ENCODE peak calls at places on chromosomes 12 and 14, in ten cellular contexts. M is mammary epithelial cell; P is A549; U is CD8-positive, alpha-beta T cell; W is left ventricle myocardium inferior; A is iPS DF 6.9; B is adrenal gland; Y is dorsolateral prefrontal cortex; K is IMR-90; N is heart right ventricle. V is an unnamed sample.

GRCh38 chr14:51547260-51547659 is 104.5 kb upstream of the FRMD6 start:
- DNase-seq in M (peak), P (peak), U (no peak), W (no peak), A (no peak), B (peak), Y (no peak), K (peak), N (no peak), V (no peak)

GRCh38 chr12:115355301-115355700 is 671.3 kb upstream of the TBX3 start:
- DNase-seq in M (peak), P (no peak), U (no peak), W (no peak), A (no peak), B (no peak), Y (no peak), K (peak), N (no peak), V (no peak)

GRCh38 chr14:31387091-31387490 is 33.3 kb downstream of the HEATR5A start:
- DNase-seq in M (no peak), P (no peak), U (no peak), W (no peak), A (no peak), B (no peak), Y (no peak), K (no peak), N (no peak), V (no peak)

GRCh38 chr12:95607642-95608041 is 56.4 kb upstream of the USP44 start:
- DNase-seq in M (no peak), P (no peak), U (no peak), W (no peak), A (no peak), B (no peak), Y (no peak), K (no peak), N (no peak), V (no peak)

GRCh38 chr12:32545413-32545970 is 133.6 kb upstream of the DNM1L start:
- DNase-seq in M (no peak), P (no peak), U (no peak), W (no peak), A (no peak), B (no peak), Y (no peak), K (no peak), N (no peak), V (no peak)

GRCh38 chr12:105705765-105706164 is 375.3 kb downstream of the C12orf75 start:
- DNase-seq in M (peak), P (peak), U (no peak), W (no peak), A (peak), B (peak), Y (peak), K (peak), N (no peak), V (peak)

GRCh38 chr12:90013409-90013808 is 304.8 kb upstream of the ATP2B1 start:
- DNase-seq in M (no peak), P (peak), U (no peak), W (no peak), A (no peak), B (no peak), Y (no peak), K (peak), N (no peak), V (no peak)

GRCh38 chr12:132246997-132247717 is 82.2 kb downstream of the GALNT9 start:
- DNase-seq in M (no peak), P (no peak), U (no peak), W (no peak), A (no peak), B (no peak), Y (no peak), K (no peak), N (no peak), V (no peak)

GRCh38 chr12:81800298-81801148 is 41.4 kb upstream of the PPFIA2 start:
- DNase-seq in M (no peak), P (no peak), U (no peak), W (no peak), A (no peak), B (no peak), Y (no peak), K (no peak), N (no peak), V (no peak)

GRCh38 chr12:89451876-89452275 is 72.7 kb downstream of the GALNT4 start:
- DNase-seq in M (peak), P (no peak), U (no peak), W (peak), A (peak), B (peak), Y (no peak), K (peak), N (peak), V (no peak)

GRCh38 chr12:44780221-44780770 is 95.8 kb downstream of the NELL2 start:
- DNase-seq in M (no peak), P (no peak), U (no peak), W (no peak), A (no peak), B (no peak), Y (no peak), K (no peak), N (no peak), V (no peak)

GRCh38 chr14:68621400-68622365 is 171.2 kb downstream of the ZFP36L1 start:
- DNase-seq in M (no peak), P (no peak), U (no peak), W (peak), A (no peak), B (peak), Y (no peak), K (peak), N (peak), V (no peak)

GRCh38 chr12:106999444-106999843 is 12.5 kb upstream of the MTERF2 start:
- DNase-seq in M (peak), P (no peak), U (no peak), W (no peak), A (no peak), B (peak), Y (no peak), K (no peak), N (no peak), V (no peak)

GRCh38 chr12:63319386-63319785 is 168.4 kb upstream of the AVPR1A start:
- DNase-seq in M (peak), P (peak), U (no peak), W (no peak), A (no peak), B (no peak), Y (no peak), K (no peak), N (no peak), V (no peak)

GRCh38 chr12:15721716-15722115 is 67.5 kb downstream of the EPS8 start:
- DNase-seq in M (no peak), P (no peak), U (no peak), W (no peak), A (no peak), B (no peak), Y (no peak), K (peak), N (no peak), V (no peak)

GRCh38 chr14:55609681-55610080 is 29.7 kb downstream of the KTN1 start:
- DNase-seq in M (no peak), P (no peak), U (no peak), W (no peak), A (no peak), B (no peak), Y (no peak), K (peak), N (no peak), V (no peak)

GRCh38 chr14:90728951-90729350 is 87.3 kb downstream of the TTC7B start:
- DNase-seq in M (no peak), P (no peak), U (no peak), W (no peak), A (no peak), B (peak), Y (no peak), K (no peak), N (no peak), V (no peak)

GRCh38 chr14:54893151-54893760 is 9.4 kb downstream of the GCH1 start:
- DNase-seq in M (peak), P (peak), U (no peak), W (no peak), A (no peak), B (peak), Y (no peak), K (peak), N (no peak), V (no peak)

GRCh38 chr12:86719381-86719780 is 463.2 kb upstream of the MGAT4C start:
- DNase-seq in M (peak), P (no peak), U (no peak), W (no peak), A (no peak), B (no peak), Y (no peak), K (peak), N (no peak), V (no peak)

GRCh38 chr12:20445693-20446092 is 77.4 kb downstream of the PDE3A start:
- DNase-seq in M (no peak), P (no peak), U (no peak), W (no peak), A (no peak), B (no peak), Y (no peak), K (peak), N (no peak), V (no peak)

GRCh38 chr14:24430682-24431568 is 1.2 kb downstream of the KHNYN start:
- DNase-seq in M (peak), P (no peak), U (peak), W (no peak), A (no peak), B (peak), Y (no peak), K (peak), N (peak), V (no peak)

GRCh38 chr14:23061995-23062394 is 4.7 kb upstream of the CDH24 start:
- DNase-seq in M (peak), P (peak), U (no peak), W (no peak), A (no peak), B (peak), Y (no peak), K (peak), N (no peak), V (no peak)

GRCh38 chr14:96538097-96538496 is 35.9 kb downstream of the PAPOLA start:
- DNase-seq in M (no peak), P (no peak), U (no peak), W (no peak), A (no peak), B (no peak), Y (no peak), K (no peak), N (no peak), V (no peak)

GRCh38 chr14:97851438-97851995 is 1054.3 kb downstream of the VRK1 start:
- DNase-seq in M (no peak), P (no peak), U (no peak), W (no peak), A (no peak), B (no peak), Y (no peak), K (no peak), N (no peak), V (peak)

GRCh38 chr12:117236456-117237001 is 46.3 kb upstream of the FBXO21 start:
- DNase-seq in M (peak), P (peak), U (peak), W (peak), A (peak), B (peak), Y (peak), K (peak), N (peak), V (peak)

GRCh38 chr12:67772276-67773169 is 124.0 kb downstream of the DYRK2 start:
- DNase-seq in M (no peak), P (peak), U (no peak), W (no peak), A (peak), B (no peak), Y (no peak), K (peak), N (no peak), V (peak)

GRCh38 chr14:52046376-52046917 is 22.4 kb downstream of the NID2 start:
- DNase-seq in M (no peak), P (no peak), U (no peak), W (no peak), A (no peak), B (no peak), Y (no peak), K (peak), N (no peak), V (no peak)

GRCh38 chr14:65156568-65157366 is 54.5 kb upstream of the MAX start:
- DNase-seq in M (peak), P (no peak), U (no peak), W (no peak), A (no peak), B (peak), Y (no peak), K (peak), N (peak), V (no peak)

GRCh38 chr14:69719501-69719951 is 47.4 kb upstream of the SRSF5 start:
- DNase-seq in M (peak), P (no peak), U (no peak), W (peak), A (no peak), B (peak), Y (no peak), K (peak), N (no peak), V (no peak)

GRCh38 chr12:24596768-24597388 is 352.0 kb downstream of the BCAT1 start:
- DNase-seq in M (peak), P (peak), U (no peak), W (no peak), A (no peak), B (no peak), Y (no peak), K (peak), N (no peak), V (no peak)

GRCh38 chr14:31968107-31968810 is 108.8 kb upstream of the ARHGAP5 start:
- DNase-seq in M (peak), P (no peak), U (no peak), W (no peak), A (no peak), B (no peak), Y (no peak), K (peak), N (no peak), V (no peak)

GRCh38 chr12:109264095-109264942 is 44.8 kb downstream of the FOXN4 start:
- DNase-seq in M (peak), P (peak), U (no peak), W (peak), A (peak), B (peak), Y (peak), K (peak), N (peak), V (peak)

GRCh38 chr14:90924618-90925345 is 108.6 kb upstream of the TTC7B start:
- DNase-seq in M (peak), P (no peak), U (no peak), W (no peak), A (no peak), B (no peak), Y (no peak), K (peak), N (no peak), V (no peak)

GRCh38 chr14:64997108-64997794 is 10.6 kb downstream of the FNTB start:
- DNase-seq in M (peak), P (no peak), U (no peak), W (no peak), A (no peak), B (no peak), Y (no peak), K (no peak), N (no peak), V (no peak)

GRCh38 chr12:74337951-74338350 is 199.7 kb upstream of the ATXN7L3B start:
- DNase-seq in M (peak), P (peak), U (no peak), W (no peak), A (no peak), B (no peak), Y (no peak), K (peak), N (no peak), V (no peak)

GRCh38 chr12:90112668-90113067 is 404.0 kb upstream of the ATP2B1 start:
- DNase-seq in M (no peak), P (no peak), U (no peak), W (no peak), A (no peak), B (no peak), Y (no peak), K (no peak), N (no peak), V (no peak)

GRCh38 chr12:111775205-111776193 is 8.8 kb downstream of the ALDH2 start:
- DNase-seq in M (peak), P (peak), U (no peak), W (peak), A (no peak), B (peak), Y (peak), K (peak), N (peak), V (peak)

GRCh38 chr12:47085815-47086252 is 6.1 kb upstream of the AMIGO2 start:
- DNase-seq in M (peak), P (peak), U (no peak), W (no peak), A (no peak), B (peak), Y (no peak), K (peak), N (no peak), V (no peak)
- H3K27ac ChIP-seq in M (peak), P (peak), U (no peak), W (peak), A (no peak), B (no peak), Y (no peak), K (no peak), N (no peak), V (no peak)

DNA sequence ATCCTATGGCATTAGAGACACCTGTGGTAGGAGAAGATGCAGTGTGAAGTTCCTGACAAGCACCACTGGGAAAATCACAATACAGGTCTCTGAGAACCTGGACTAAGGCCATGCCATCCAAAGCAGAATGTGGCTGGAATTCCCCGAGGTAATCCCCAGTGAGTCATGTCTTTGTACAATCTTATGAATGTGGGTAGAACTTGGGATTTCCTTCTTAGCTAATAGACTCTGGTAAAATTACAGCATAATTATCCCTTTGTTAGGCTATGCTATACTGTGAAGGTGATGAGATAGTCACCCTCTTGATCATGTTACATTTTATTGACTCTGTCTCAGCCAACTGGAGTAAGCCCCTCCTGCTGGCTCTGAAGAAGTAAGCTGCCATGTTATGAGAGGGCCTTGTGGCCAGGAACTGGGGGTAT is 224.3 kb upstream of the DCN start:
- DNase-seq in M (peak), P (peak), U (no peak), W (no peak), A (no peak), B (no peak), Y (no peak), K (no peak), N (no peak), V (no peak)
- H3K27ac ChIP-seq in M (no peak), P (peak), U (no peak), W (no peak), A (no peak), B (no peak), Y (no peak), K (no peak), N (no peak), V (no peak)

GRCh38 chr14:104768437-104769323 is 15.7 kb downstream of the SIVA1 start:
- DNase-seq in M (peak), P (peak), U (peak), W (peak), A (peak), B (peak), Y (peak), K (peak), N (peak), V (peak)
- H3K27ac ChIP-seq in M (no peak), P (peak), U (no peak), W (peak), A (no peak), B (peak), Y (peak), K (peak), N (no peak), V (no peak)

GRCh38 chr14:89417111-89417468 is at the start of gene FOXN3:
- DNase-seq in M (peak), P (peak), U (peak), W (peak), A (no peak), B (peak), Y (peak), K (peak), N (peak), V (peak)
- H3K27ac ChIP-seq in M (peak), P (peak), U (peak), W (peak), A (no peak), B (peak), Y (peak), K (peak), N (peak), V (peak)

DNA sequence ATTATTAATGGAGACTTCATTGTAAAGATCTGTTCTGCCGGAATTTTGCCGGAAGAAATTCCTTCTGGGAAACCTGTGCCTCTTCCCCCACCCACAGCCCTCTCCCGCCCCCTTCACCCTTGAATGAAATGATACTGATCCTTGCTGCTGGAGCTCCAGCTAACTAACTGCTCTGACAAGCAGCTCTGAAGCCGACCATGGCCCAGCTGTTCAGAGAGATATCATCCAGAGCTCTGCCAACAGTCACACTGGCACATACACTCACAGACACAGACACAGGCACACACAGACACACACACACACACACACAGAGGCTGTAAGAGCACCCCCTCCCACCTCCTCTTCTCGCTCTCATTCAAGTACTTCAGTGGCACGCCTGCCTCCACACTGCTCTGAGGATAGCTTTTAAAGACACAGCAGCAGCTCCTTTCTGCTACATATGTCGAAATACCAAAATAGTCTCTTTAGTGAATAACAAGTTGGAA is 88.6 kb downstream of the R3HDM2 start:
- DNase-seq in M (no peak), P (peak), U (no peak), W (peak), A (peak), B (peak), Y (peak), K (peak), N (no peak), V (peak)
- H3K27ac ChIP-seq in M (no peak), P (peak), U (no peak), W (peak), A (no peak), B (peak), Y (peak), K (no peak), N (no peak), V (no peak)

GRCh38 chr12:2124466-2125023 is 71.8 kb downstream of the CACNA1C start:
- DNase-seq in M (no peak), P (no peak), U (no peak), W (no peak), A (no peak), B (no peak), Y (no peak), K (no peak), N (no peak), V (no peak)

GRCh38 chr12:2120982-2121758 is 68.4 kb downstream of the CACNA1C start:
- DNase-seq in M (no peak), P (no peak), U (no peak), W (no peak), A (no peak), B (no peak), Y (no peak), K (no peak), N (no peak), V (no peak)

GRCh38 chr12:2129076-2129475 is 76.3 kb downstream of the CACNA1C start:
- DNase-seq in M (peak), P (no peak), U (no peak), W (no peak), A (no peak), B (no peak), Y (no peak), K (peak), N (no peak), V (no peak)

GRCh38 chr12:2126676-2127406 is 74.1 kb downstream of the CACNA1C start:
- DNase-seq in M (no peak), P (no peak), U (no peak), W (no peak), A (no peak), B (no peak), Y (no peak), K (no peak), N (no peak), V (no peak)

GRCh38 chr12:2125651-2126050 is 72.9 kb downstream of the CACNA1C start:
- DNase-seq in M (no peak), P (no peak), U (no peak), W (no peak), A (no peak), B (no peak), Y (no peak), K (no peak), N (no peak), V (no peak)
- H3K27ac ChIP-seq in M (no peak), P (no peak), U (no peak), W (peak), A (no peak), B (no peak), Y (peak), K (no peak), N (no peak), V (no peak)

GRCh38 chr14:76767681-76768055 is 6.4 kb downstream of the VASH1 start:
- DNase-seq in M (no peak), P (no peak), U (no peak), W (no peak), A (no peak), B (no peak), Y (no peak), K (no peak), N (no peak), V (no peak)
- H3K27ac ChIP-seq in M (no peak), P (no peak), U (peak), W (peak), A (no peak), B (peak), Y (peak), K (no peak), N (peak), V (peak)

GRCh38 chr12:94459773-94460593 is at the start of gene CEP83:
- DNase-seq in M (peak), P (peak), U (peak), W (peak), A (peak), B (peak), Y (peak), K (peak), N (peak), V (peak)
- H3K27ac ChIP-seq in M (peak), P (peak), U (peak), W (peak), A (no peak), B (peak), Y (peak), K (peak), N (peak), V (peak)

DNA sequence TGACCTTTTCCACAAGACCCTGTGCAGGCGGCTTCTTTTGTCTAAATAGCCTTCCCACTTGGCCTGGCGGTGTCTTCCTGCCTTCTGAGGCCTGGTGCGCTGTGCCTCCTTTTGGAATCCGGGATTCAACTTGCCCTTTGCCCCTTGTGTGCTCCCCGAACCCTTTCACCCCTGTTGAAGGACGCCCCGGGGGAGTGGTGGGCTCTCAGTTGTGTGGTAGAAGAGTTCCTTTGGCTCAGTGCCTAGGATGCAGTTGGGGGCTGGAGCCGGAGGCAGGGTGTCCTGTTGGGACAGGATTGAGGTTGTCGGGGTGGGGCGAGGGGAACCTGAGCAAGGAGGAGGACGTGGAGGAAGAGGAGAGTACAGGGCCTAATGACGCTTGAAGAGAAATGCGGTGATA is 34.5 kb downstream of the KLC1 start:
- DNase-seq in M (no peak), P (no peak), U (no peak), W (no peak), A (no peak), B (no peak), Y (no peak), K (no peak), N (no peak), V (no peak)
- H3K27ac ChIP-seq in M (no peak), P (no peak), U (no peak), W (no peak), A (no peak), B (peak), Y (peak), K (peak), N (no peak), V (no peak)